ENCODE peak calls at places on chromosomes 4 and X, in four cellular contexts. I is heart right ventricle, W is colonic mucosa, E is fibroblast of lung. M is an unnamed sample.

GRCh38 chr4:138555584-138555983 is 313.4 kb upstream of the SLC7A11 start:
- DNase-seq in I (no peak), W (no peak), E (no peak), M (peak; percentile 46)

GRCh38 chrX:115373308-115373707 is 83.8 kb downstream of the LUZP4 start:
- DNase-seq in I (no peak), W (no peak), E (no peak), M (no peak)

GRCh38 chrX:40142417-40142816 is 44.7 kb upstream of the BCOR start:
- DNase-seq in I (no peak), W (no peak), E (no peak), M (no peak)

GRCh38 chr4:42348247-42348646 is 49.0 kb upstream of the SHISA3 start:
- DNase-seq in I (no peak), W (no peak), E (no peak), M (no peak)

GRCh38 chr4:155854597-155855226 is 11.4 kb downstream of the ASIC5 start:
- DNase-seq in I (no peak), W (no peak), E (peak; percentile 79), M (peak; percentile 43)

GRCh38 chr4:189773909-189774308 is 166.8 kb upstream of the FRG1 start:
- DNase-seq in I (no peak), W (no peak), E (peak; percentile 50), M (no peak)

GRCh38 chrX:253451-254297 is 27.5 kb upstream of the PLCXD1 start:
- DNase-seq in I (no peak), W (no peak), E (no peak), M (no peak)

GRCh38 chrX:153642313-153642654 is 4.7 kb upstream of the DUSP9 start:
- DNase-seq in I (no peak), W (no peak), E (no peak), M (no peak)

GRCh38 chrX:13076176-13076956 is 31.9 kb upstream of the FAM9C start:
- DNase-seq in I (no peak), W (no peak), E (peak; percentile 51), M (no peak)

GRCh38 chr4:155953151-155954117 is at the start of gene CTSO:
- DNase-seq in I (peak; percentile 75), W (peak; percentile 76), E (peak; percentile 73), M (peak; percentile 68)

GRCh38 chrX:15207384-15207783 is 62.5 kb downstream of the ASB9 start:
- DNase-seq in I (no peak), W (no peak), E (no peak), M (no peak)

GRCh38 chr4:78650106-78651021 is 98.8 kb downstream of the ANXA3 start:
- DNase-seq in I (no peak), W (no peak), E (peak; percentile 89), M (peak; percentile 7)

GRCh38 chr4:76410621-76411020 is 10.3 kb downstream of the CCDC158 start:
- DNase-seq in I (no peak), W (no peak), E (no peak), M (no peak)
- H3K27ac ChIP-seq in I (no peak overlapping the region), W (no peak overlapping the region), E (no peak overlapping the region), M (no peak overlapping the region)

GRCh38 chr4:169282429-169283113 is 11.8 kb upstream of the SH3RF1 start:
- DNase-seq in I (no peak), W (no peak), E (no peak), M (no peak)

GRCh38 chr4:169278669-169279068 is 7.9 kb upstream of the SH3RF1 start:
- DNase-seq in I (no peak), W (no peak), E (no peak), M (no peak)

GRCh38 chr4:169279111-169279510 is 8.4 kb upstream of the SH3RF1 start:
- DNase-seq in I (no peak), W (no peak), E (no peak), M (no peak)

GRCh38 chr4:169286562-169287301 is 16.0 kb upstream of the SH3RF1 start:
- DNase-seq in I (no peak), W (no peak), E (no peak), M (peak; percentile 14)

GRCh38 chr4:169283114-169283509 is 12.4 kb upstream of the SH3RF1 start:
- DNase-seq in I (no peak), W (no peak), E (peak; percentile 98), M (peak; percentile 82)
- H3K4me3 ChIP-seq in I (no peak overlapping the region), W (no peak overlapping the region), E (no peak overlapping the region), M (no peak overlapping the region)

GRCh38 chr4:48943387-48943786 is 36.8 kb upstream of the OCIAD2 start:
- DNase-seq in I (no peak), W (no peak), E (no peak), M (no peak)
- TF ChIP-seq CTCF in I (no peak), W (no peak), E (no peak), M (no peak)

GRCh38 chrX:21132686-21133393 is 241.4 kb upstream of the CNKSR2 start:
- DNase-seq in I (no peak), W (no peak), E (no peak), M (no peak)
- H3K27ac ChIP-seq in I (no peak overlapping the region), W (no peak overlapping the region), E (no peak overlapping the region), M (no peak overlapping the region)

GRCh38 chr4:127783971-127784519 is 1.9 kb downstream of the HSPA4L start:
- DNase-seq in I (no peak), W (no peak), E (no peak), M (no peak)
- H3K4me3 ChIP-seq in I (peak overlapping the region; percentile 70), W (no peak overlapping the region), E (no peak overlapping the region), M (no peak overlapping the region)

GRCh38 chr4:64489628-64490027 is 80.4 kb upstream of the TECRL start:
- DNase-seq in I (no peak), W (no peak), E (no peak), M (no peak)
- TF ChIP-seq CTCF in I (no peak), W (no peak), E (no peak), M (no peak)

GRCh38 chr4:2865381-2865780 is 21.7 kb downstream of the ADD1 start:
- DNase-seq in I (no peak), W (no peak), E (peak; percentile 17), M (no peak)

GRCh38 chr4:2868840-2869487 is 25.3 kb downstream of the ADD1 start:
- DNase-seq in I (no peak), W (no peak), E (no peak), M (no peak)

GRCh38 chr4:2867758-2868491 is 24.3 kb downstream of the ADD1 start:
- DNase-seq in I (peak; percentile 43), W (no peak), E (peak; percentile 34), M (peak; percentile 63)

GRCh38 chr4:2866891-2867290 is 23.2 kb downstream of the ADD1 start:
- DNase-seq in I (no peak), W (no peak), E (peak; percentile 60), M (no peak)

DNA sequence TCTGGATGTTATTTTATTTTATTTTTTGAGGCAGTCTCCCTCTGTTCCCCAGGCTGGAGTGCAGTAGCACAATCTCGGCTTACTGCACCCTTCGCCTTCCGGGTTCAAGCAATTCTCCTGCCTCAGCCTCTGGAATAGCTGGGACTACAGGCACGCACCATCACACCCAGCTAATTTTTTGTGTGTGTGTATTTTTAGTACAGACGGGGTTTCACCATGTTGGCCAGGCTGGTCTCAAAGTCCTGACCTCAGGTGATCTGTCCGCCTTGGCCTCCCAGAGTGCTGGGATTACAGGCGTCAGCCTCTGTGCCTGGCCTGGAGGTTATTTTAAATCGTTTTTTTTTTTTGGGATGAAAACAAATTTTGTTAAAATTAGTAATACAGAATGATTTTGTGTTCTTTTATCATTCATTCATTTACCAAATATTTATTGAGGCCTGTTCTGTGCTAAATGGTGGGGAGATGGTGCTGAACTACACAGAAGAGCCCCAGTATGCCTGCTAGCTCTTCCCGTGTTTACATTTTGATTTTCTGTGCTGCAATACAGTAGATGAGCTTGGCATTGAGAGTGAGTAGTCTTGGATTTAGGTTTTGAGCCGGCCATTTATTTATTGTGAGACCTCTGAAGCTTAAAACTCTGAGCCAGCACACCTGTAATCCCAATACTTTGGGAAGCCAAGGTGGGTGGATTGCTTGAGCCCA is 22.7 kb downstream of the ADD1 start:
- DNase-seq in I (no peak), W (no peak), E (no peak), M (no peak)
- H3K27ac ChIP-seq in I (peak overlapping the region; percentile 73), W (no peak overlapping the region), E (no peak overlapping the region), M (peak overlapping the region; percentile 68)

DNA sequence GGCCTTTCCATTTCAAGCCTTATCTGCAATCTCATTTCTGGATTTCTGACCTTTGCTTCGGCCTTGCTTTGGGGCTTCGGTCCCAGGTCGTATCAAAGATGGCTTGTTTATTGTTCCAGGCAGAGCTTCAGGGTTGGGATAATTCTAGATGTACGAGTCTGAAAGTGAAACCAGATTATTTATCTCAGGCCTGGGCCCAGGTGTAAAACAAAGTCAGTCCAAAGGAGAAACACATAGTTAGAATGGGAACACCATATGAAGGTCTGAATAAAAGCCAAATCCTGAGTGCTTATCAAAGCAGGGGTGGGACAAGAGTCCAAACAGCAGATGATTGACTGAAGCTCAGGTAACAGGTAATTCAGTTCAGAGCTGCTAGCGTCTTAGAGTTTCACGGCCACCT is 17.1 kb downstream of the PRIMPOL start:
- DNase-seq in I (no peak), W (peak; percentile 45), E (no peak), M (no peak)
- H3K4me3 ChIP-seq in I (no peak overlapping the region), W (no peak overlapping the region), E (no peak overlapping the region), M (no peak overlapping the region)

DNA sequence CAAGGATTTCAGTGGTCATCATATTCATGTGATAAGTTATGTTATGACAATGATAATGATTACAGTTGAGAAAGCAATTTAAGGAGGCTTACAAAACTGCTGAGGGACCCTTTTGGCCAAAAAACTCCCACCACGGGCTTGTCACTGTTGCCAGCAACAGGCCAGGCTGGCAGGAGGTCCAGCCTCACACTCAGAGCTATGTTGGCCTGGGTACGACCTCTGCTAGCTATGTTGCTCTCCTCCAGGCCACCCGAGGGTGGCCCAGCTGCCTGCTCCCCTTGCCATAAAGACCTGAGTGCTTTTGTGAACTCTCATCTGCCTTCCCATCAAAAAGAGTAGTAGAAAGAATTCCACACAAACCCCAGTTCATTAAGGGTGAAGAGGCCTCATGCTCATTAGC is 52.0 kb downstream of the MID1 start:
- DNase-seq in I (no peak), W (no peak), E (peak; percentile 10), M (no peak)
- TF ChIP-seq CTCF in I (no peak), W (no peak), E (no peak), M (no peak)

M was measured in cardiac muscle cell.